ENCODE peak calls at places on chromosomes 4 and X, in eight cellular contexts. D, N, H, E, Z, M, P and O are unnamed samples.
A peak's percentile ranks its signal among the peaks of the same experiment; 100 is the strongest.

GRCh38 chrX:103640401-103641155 is 11.8 kb downstream of the TCEAL1 start:
- DNase-seq in D (no peak), N (no peak), H (no peak), E (no peak), Z (no peak), M (no peak), P (no peak), O (no peak)

GRCh38 chrX:78092296-78092695 is 11.8 kb upstream of the PGK1 start:
- DNase-seq in D (no peak), N (no peak), H (no peak), E (no peak), Z (no peak), M (no peak), P (no peak), O (no peak)

GRCh38 chrX:103941201-103941975 is 21.0 kb upstream of the TMSB15B start:
- DNase-seq in D (no peak), N (peak; percentile 4), H (no peak), E (no peak), Z (no peak), M (no peak), P (peak; percentile 22), O (peak; percentile 2)

GRCh38 chr4:16852644-16853043 is 45.8 kb downstream of the LDB2 start:
- DNase-seq in D (no peak), N (no peak), H (no peak), E (no peak), Z (no peak), M (no peak), P (no peak), O (no peak)

GRCh38 chrX:115460565-115460888 is 100.4 kb upstream of the PLS3 start:
- DNase-seq in D (no peak), N (no peak), H (no peak), E (no peak), Z (no peak), M (no peak), P (no peak), O (no peak)

GRCh38 chr4:139666735-139667266 is 1.2 kb downstream of the MGST2 start:
- DNase-seq in D (no peak), N (peak; percentile 75), H (no peak), E (no peak), Z (no peak), M (no peak), P (no peak), O (peak; percentile 32)

GRCh38 chrX:16695079-16695676 is 17.3 kb downstream of the CTPS2 start:
- DNase-seq in D (peak; percentile 37), N (no peak), H (peak; percentile 29), E (peak; percentile 2), Z (peak; percentile 45), M (peak; percentile 45), P (peak; percentile 58), O (peak; percentile 24)

GRCh38 chr4:36198861-36199260 is 45.5 kb downstream of the ARAP2 start:
- DNase-seq in D (no peak), N (no peak), H (no peak), E (no peak), Z (no peak), M (no peak), P (no peak), O (no peak)

GRCh38 chr4:2352171-2352570 is 66.3 kb downstream of the ZFYVE28 start:
- DNase-seq in D (no peak), N (no peak), H (no peak), E (no peak), Z (no peak), M (no peak), P (no peak), O (no peak)

GRCh38 chr4:153362184-153362583 is 17.7 kb downstream of the MND1 start:
- DNase-seq in D (no peak), N (no peak), H (no peak), E (no peak), Z (no peak), M (no peak), P (no peak), O (no peak)

GRCh38 chr4:30879841-30880240 is 159.7 kb downstream of the PCDH7 start:
- DNase-seq in D (no peak), N (no peak), H (no peak), E (no peak), Z (no peak), M (no peak), P (no peak), O (no peak)

GRCh38 chr4:39712819-39713607 is 15.1 kb downstream of the UBE2K start:
- DNase-seq in D (no peak), N (no peak), H (no peak), E (no peak), Z (no peak), M (no peak), P (no peak), O (no peak)

GRCh38 chrX:73916931-73917657 is 354.1 kb downstream of the CHIC1 start:
- DNase-seq in D (no peak), N (no peak), H (no peak), E (no peak), Z (no peak), M (no peak), P (no peak), O (no peak)

GRCh38 chr4:76897522-76898384 is at the start of gene SOWAHB:
- DNase-seq in D (peak; percentile 9), N (peak; percentile 88), H (peak; percentile 44), E (no peak), Z (peak; percentile 14), M (no peak), P (peak; percentile 13), O (no peak)

GRCh38 chrX:136806891-136807410 is 26.2 kb upstream of the ARHGEF6 start:
- DNase-seq in D (no peak), N (no peak), H (no peak), E (no peak), Z (no peak), M (no peak), P (no peak), O (no peak)